ENCODE peak calls at places on chromosome 19, in seven cellular contexts. G, T, X, C, V, P and A are unnamed samples.

GRCh38 chr19:6260912-6261636 is 18.7 kb downstream of the MLLT1 start:
- DNase-seq in C (no peak), G (peak), T (no peak), X (no peak), V (peak), P (no peak), A (peak)

GRCh38 chr19:38564981-38565685 is 52.6 kb downstream of the MAP4K1 start:
- DNase-seq in C (no peak), G (peak), P (no peak), T (no peak), V (no peak), X (no peak), A (no peak)

GRCh38 chr19:55241143-55241934 is 12.8 kb upstream of the TMEM86B start:
- DNase-seq in C (no peak), T (no peak), V (no peak), P (no peak), X (no peak), G (no peak), A (no peak)

GRCh38 chr19:4933528-4933927 is 24.2 kb downstream of the UHRF1 start:
- DNase-seq in X (no peak), T (peak), C (no peak), G (no peak), V (no peak), P (no peak), A (no peak)

GRCh38 chr19:28710278-28710677 is 502.7 kb downstream of the UQCRFS1 start:
- DNase-seq in T (peak), P (peak), C (peak), V (no peak), G (no peak), X (peak), A (no peak)

GRCh38 chr19:8517551-8518442 is 3.8 kb upstream of the ZNF414 start:
- DNase-seq in G (no peak), P (no peak), T (peak), V (no peak), C (no peak), X (no peak), A (no peak)

GRCh38 chr19:16078759-16079707 is 2.7 kb downstream of the TPM4 start:
- DNase-seq in V (no peak), X (peak), T (peak), G (peak), C (peak), P (peak), A (peak)

GRCh38 chr19:14732510-14732909 is 42.7 kb downstream of the ZNF333 start:
- DNase-seq in P (no peak), T (no peak), V (no peak), G (no peak), X (no peak), C (no peak), A (no peak)

GRCh38 chr19:28171983-28172382 is 1041.0 kb downstream of the UQCRFS1 start:
- DNase-seq in T (no peak), C (no peak), P (no peak), G (no peak), X (no peak), V (no peak), A (no peak)

GRCh38 chr19:45508931-45509691 is 1.8 kb downstream of the VASP start:
- DNase-seq in C (peak), G (peak), P (peak), X (peak), V (peak), T (peak), A (peak)

GRCh38 chr19:862529-863304 is 3.3 kb downstream of the CFD start:
- DNase-seq in P (peak), T (no peak), G (peak), C (no peak), X (peak), V (peak), A (peak)

GRCh38 chr19:1285737-1286360 is at the start of gene EFNA2:
- DNase-seq in T (no peak), X (no peak), C (no peak), G (no peak), P (no peak), V (no peak), A (no peak)

GRCh38 chr19:18041054-18041453 is 33.1 kb downstream of the ARRDC2 start:
- DNase-seq in P (no peak), X (no peak), T (no peak), C (no peak), V (no peak), G (no peak), A (no peak)

GRCh38 chr19:52613299-52613906 is 24.8 kb downstream of the ZNF83 start:
- DNase-seq in X (no peak), T (no peak), G (no peak), V (no peak), C (no peak), P (no peak), A (no peak)

GRCh38 chr19:38851622-38852230 is 1.9 kb upstream of the HNRNPL start:
- DNase-seq in C (peak), X (peak), P (peak), G (peak), V (peak), T (peak), A (peak)

GRCh38 chr19:29836409-29836825 is 24.6 kb downstream of the CCNE1 start:
- DNase-seq in V (no peak), X (no peak), C (no peak), T (no peak), G (peak), P (no peak), A (no peak)

GRCh38 chr19:46385636-46386035 is 27.7 kb downstream of the CCDC8 start:
- DNase-seq in X (no peak), G (no peak), P (no peak), V (no peak), C (no peak), T (no peak), A (no peak)

GRCh38 chr19:47075941-47076340 is 27.5 kb upstream of the TMEM160 start:
- DNase-seq in T (peak), C (peak), X (no peak), G (no peak), V (no peak), P (no peak), A (no peak)

GRCh38 chr19:58385313-58386165 is 1.5 kb upstream of the RPS5 start:
- DNase-seq in C (no peak), P (no peak), G (peak), T (no peak), V (no peak), X (no peak), A (no peak)

GRCh38 chr19:18650468-18651001 is 13.7 kb downstream of the KLHL26 start:
- DNase-seq in C (peak), T (peak), X (peak), V (no peak), P (peak), G (no peak), A (peak)